ENCODE peak calls at places on chromosome 12, in four cellular contexts. L, Y, U and K are unnamed samples.

GRCh38 chr12:55822228-55822627 is 4.4 kb downstream of the ORMDL2 start:
- DNase-seq in U (no peak), Y (no peak), L (no peak), K (no peak)

GRCh38 chr12:85280138-85280983 is at the start of gene ALX1:
- DNase-seq in L (no peak), Y (no peak), U (peak), K (no peak)

GRCh38 chr12:101713059-101713682 is 15.7 kb downstream of the CHPT1 start:
- DNase-seq in U (no peak), L (no peak), Y (no peak), K (no peak)

GRCh38 chr12:34387711-34388635 is 365.7 kb downstream of the ALG10 start:
- DNase-seq in U (no peak), Y (no peak), L (no peak), K (no peak)

GRCh38 chr12:18101043-18101442 is 11.1 kb upstream of the RERGL start:
- DNase-seq in L (no peak), U (no peak), Y (no peak), K (no peak)

GRCh38 chr12:124660846-124661245 is 93.4 kb upstream of the NCOR2 start:
- DNase-seq in U (no peak), L (no peak), Y (no peak), K (no peak)

GRCh38 chr12:124391340-124392261 is 96.7 kb downstream of the RFLNA start:
- DNase-seq in Y (peak), U (peak), L (peak), K (peak)

GRCh38 chr12:3928538-3929220 is 55.5 kb upstream of the PARP11 start:
- DNase-seq in U (no peak), Y (no peak), L (no peak), K (no peak)

GRCh38 chr12:64696065-64696741 is 63.0 kb downstream of the GNS start:
- DNase-seq in Y (no peak), U (peak), L (no peak), K (no peak)

GRCh38 chr12:99059824-99060526 is 414.9 kb downstream of the APAF1 start:
- DNase-seq in L (no peak), U (no peak), Y (no peak), K (peak)

GRCh38 chr12:113700943-113701342 is 229.3 kb upstream of the LHX5 start:
- DNase-seq in Y (no peak), L (no peak), U (peak), K (peak)

GRCh38 chr12:10505620-10506019 is at the start of gene EIF2S3B:
- DNase-seq in L (no peak), U (no peak), Y (no peak), K (no peak)

GRCh38 chr12:64672925-64673409 is 62.7 kb downstream of the RASSF3 start:
- DNase-seq in U (peak), L (no peak), Y (peak), K (peak)

GRCh38 chr12:27190761-27191160 is 53.3 kb upstream of the STK38L start:
- DNase-seq in L (no peak), U (peak), Y (no peak), K (peak)

GRCh38 chr12:12985817-12986408 is 14.2 kb downstream of the HEBP1 start:
- DNase-seq in U (peak), L (no peak), Y (peak), K (no peak)

GRCh38 chr12:24754690-24755638 is 193.9 kb downstream of the BCAT1 start:
- DNase-seq in U (peak), L (no peak), Y (no peak), K (peak)

GRCh38 chr12:75558262-75558661 is 46.9 kb upstream of the KRR1 start:
- DNase-seq in L (no peak), U (no peak), Y (no peak), K (no peak)

GRCh38 chr12:58529897-58530296 is 390.4 kb downstream of the LRIG3 start:
- DNase-seq in L (no peak), U (peak), Y (no peak), K (peak)

GRCh38 chr12:3034067-3034750 is 43.0 kb upstream of the TSPAN9 start:
- DNase-seq in U (peak), L (no peak), Y (peak), K (peak)

GRCh38 chr12:79659961-79660431 is 30.8 kb downstream of the PAWR start:
- DNase-seq in L (no peak), Y (no peak), U (no peak), K (no peak)

GRCh38 chr12:112446008-112446725 is 27.4 kb downstream of the PTPN11 start:
- DNase-seq in L (no peak), U (no peak), Y (no peak), K (no peak)

GRCh38 chr12:94592080-94592479 is 58.3 kb downstream of the TMCC3 start:
- DNase-seq in L (no peak), U (no peak), Y (no peak), K (no peak)

GRCh38 chr12:19205120-19205519 is 75.6 kb downstream of the PLEKHA5 start:
- DNase-seq in Y (no peak), L (no peak), U (no peak), K (no peak)

GRCh38 chr12:11765817-11766794 is 116.6 kb downstream of the ETV6 start:
- DNase-seq in Y (no peak), U (peak), L (peak), K (peak)

GRCh38 chr12:75979181-75979580 is 52.4 kb downstream of the PHLDA1 start:
- DNase-seq in Y (no peak), L (no peak), U (peak), K (peak)

GRCh38 chr12:81759215-81759991 is at the start of gene PPFIA2:
- DNase-seq in U (peak), L (no peak), Y (no peak), K (peak)

GRCh38 chr12:1533602-1534304 is 60.6 kb downstream of the FBXL14 start:
- DNase-seq in Y (no peak), L (peak), U (peak), K (peak)

GRCh38 chr12:45762185-45763110 is 32.9 kb downstream of the ARID2 start:
- DNase-seq in Y (peak), L (no peak), U (peak), K (peak)

GRCh38 chr12:25877446-25877845 is 81.0 kb upstream of the RASSF8 start:
- DNase-seq in L (no peak), Y (no peak), U (no peak), K (no peak)

GRCh38 chr12:673849-674248 is 10.6 kb upstream of the NINJ2 start:
- DNase-seq in U (no peak), Y (no peak), L (no peak), K (no peak)

GRCh38 chr12:6124411-6125151 is at the start of gene VWF:
- DNase-seq in Y (no peak), U (no peak), L (no peak), K (no peak)

GRCh38 chr12:92408072-92408900 is 262.6 kb upstream of the BTG1 start:
- DNase-seq in L (no peak), Y (peak), U (no peak), K (no peak)

GRCh38 chr12:42565001-42565400 is 24.5 kb downstream of the PRICKLE1 start:
- DNase-seq in Y (no peak), U (no peak), L (no peak), K (no peak)

GRCh38 chr12:42568952-42569916 is 20.3 kb downstream of the PRICKLE1 start:
- DNase-seq in L (peak), Y (peak), U (peak), K (peak)

GRCh38 chr12:42564540-42564939 is 25.0 kb downstream of the PRICKLE1 start:
- DNase-seq in L (no peak), U (peak), Y (no peak), K (peak)

GRCh38 chr12:42570076-42570475 is 19.5 kb downstream of the PRICKLE1 start:
- DNase-seq in Y (no peak), L (no peak), U (no peak), K (no peak)

DNA sequence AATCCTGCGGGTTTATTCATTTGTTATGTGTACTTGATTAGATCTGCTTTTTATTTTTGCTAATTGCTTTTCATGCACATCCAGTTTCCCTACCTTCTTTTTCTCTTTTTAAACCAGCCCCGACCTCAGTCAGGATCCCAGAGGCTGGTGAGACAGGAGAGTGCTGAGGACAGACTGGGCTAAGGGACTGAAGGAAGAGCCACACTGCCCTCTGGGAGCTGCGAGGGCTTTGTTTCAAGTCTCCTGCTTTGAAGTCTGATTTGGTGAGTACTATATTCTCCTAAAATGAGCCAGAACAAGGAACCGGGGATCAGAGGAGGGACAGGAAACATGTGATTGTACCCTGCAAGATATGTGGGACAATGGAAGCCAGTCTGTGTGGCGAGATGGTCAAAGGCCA is 23.9 kb downstream of the PRICKLE1 start:
- DNase-seq in U (no peak), L (no peak), Y (no peak), K (no peak)
- TF ChIP-seq CTCF in U (peak), L (no peak), Y (no peak), K (no peak)

GRCh38 chr12:111034911-111035577 is 114.7 kb upstream of the MYL2 start:
- DNase-seq in Y (no peak), U (no peak), L (no peak), K (no peak)
- H3K9ac ChIP-seq in Y (no peak), U (no peak), L (no peak), K (no peak)

GRCh38 chr12:96901175-96901574 is 5.9 kb upstream of the NEDD1 start:
- DNase-seq in U (no peak), L (no peak), Y (no peak), K (no peak)

GRCh38 chr12:96906849-96907664 is at the start of gene NEDD1:
- DNase-seq in U (peak), Y (peak), L (no peak), K (peak)

GRCh38 chr12:96906498-96906848 is 584 bp upstream of the NEDD1 start:
- DNase-seq in Y (no peak), U (no peak), L (no peak), K (no peak)

GRCh38 chr12:96907681-96908163 is 665 bp downstream of the NEDD1 start:
- DNase-seq in U (peak), L (no peak), Y (no peak), K (peak)

GRCh38 chr12:96902076-96902475 is 5.0 kb upstream of the NEDD1 start:
- DNase-seq in L (no peak), Y (no peak), U (no peak), K (no peak)
- TF ChIP-seq CTCF in L (peak), Y (no peak), U (peak), K (no peak)

GRCh38 chr12:14239350-14239934 is 126.0 kb upstream of the ATF7IP start:
- DNase-seq in U (no peak), L (peak), Y (no peak), K (peak)

GRCh38 chr12:14240873-14241220 is 124.6 kb upstream of the ATF7IP start:
- DNase-seq in L (no peak), U (no peak), Y (no peak), K (no peak)

GRCh38 chr12:14238224-14238792 is 127.2 kb upstream of the ATF7IP start:
- DNase-seq in L (no peak), Y (no peak), U (peak), K (no peak)

GRCh38 chr12:14243941-14244340 is 121.5 kb upstream of the ATF7IP start:
- DNase-seq in Y (no peak), L (no peak), U (no peak), K (no peak)

DNA sequence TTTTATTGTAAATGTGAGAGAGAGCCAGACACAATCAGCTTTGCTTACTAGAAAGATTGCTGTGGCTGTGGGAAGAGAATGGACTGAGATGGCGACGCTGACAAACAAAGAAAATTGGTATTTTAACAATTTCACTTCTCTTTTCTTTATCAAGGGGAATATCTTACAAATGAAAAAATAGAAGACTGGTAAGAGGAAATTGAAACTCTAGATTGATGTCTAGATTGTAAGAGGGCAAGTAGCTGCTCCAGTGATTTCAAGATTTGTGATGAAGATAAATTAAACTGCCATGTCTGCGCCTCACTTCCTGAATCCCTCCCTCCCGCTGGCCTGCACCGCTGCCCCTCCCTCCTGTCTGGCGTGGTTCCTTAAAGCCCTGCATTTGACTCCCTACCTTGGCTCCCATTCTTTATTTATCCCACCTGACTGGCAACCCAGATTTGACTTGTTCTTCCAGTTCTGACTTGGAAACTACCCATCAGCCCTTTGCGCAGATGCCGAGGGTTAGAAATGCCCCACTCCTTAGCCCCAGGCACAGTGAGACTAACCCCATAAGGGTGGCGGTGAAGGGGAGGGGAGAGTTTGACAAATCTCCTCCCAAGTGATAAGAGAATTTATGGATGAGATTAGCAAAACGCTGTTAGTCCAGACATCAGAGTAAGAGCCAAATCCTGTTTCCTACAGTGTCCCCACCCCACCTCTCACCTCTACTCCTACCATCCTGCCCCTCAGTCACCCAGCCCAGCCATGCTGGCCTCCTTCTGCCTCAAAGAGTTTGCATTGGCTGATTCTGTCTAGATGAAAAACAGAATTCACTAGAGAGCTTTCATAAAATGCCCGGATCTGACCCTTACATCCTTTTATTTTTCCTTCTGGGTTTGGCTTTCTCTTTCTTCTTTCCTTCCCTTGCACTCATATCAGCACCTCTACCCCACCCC is 125.3 kb upstream of the ATF7IP start:
- DNase-seq in Y (no peak), L (peak), U (no peak), K (peak)
- H3K9ac ChIP-seq in Y (no peak), L (peak), U (no peak), K (no peak)

GRCh38 chr12:116863275-116863767 is 17.9 kb downstream of the HRK start:
- DNase-seq in L (no peak), U (peak), Y (peak), K (peak)
- TF ChIP-seq CTCF in L (peak), U (peak), Y (peak), K (peak)

GRCh38 chr12:32897276-32897615 is 669 bp upstream of the PKP2 start:
- DNase-seq in U (no peak), L (no peak), Y (no peak), K (no peak)
- H3K9ac ChIP-seq in U (no peak), L (no peak), Y (peak), K (peak)

DNA sequence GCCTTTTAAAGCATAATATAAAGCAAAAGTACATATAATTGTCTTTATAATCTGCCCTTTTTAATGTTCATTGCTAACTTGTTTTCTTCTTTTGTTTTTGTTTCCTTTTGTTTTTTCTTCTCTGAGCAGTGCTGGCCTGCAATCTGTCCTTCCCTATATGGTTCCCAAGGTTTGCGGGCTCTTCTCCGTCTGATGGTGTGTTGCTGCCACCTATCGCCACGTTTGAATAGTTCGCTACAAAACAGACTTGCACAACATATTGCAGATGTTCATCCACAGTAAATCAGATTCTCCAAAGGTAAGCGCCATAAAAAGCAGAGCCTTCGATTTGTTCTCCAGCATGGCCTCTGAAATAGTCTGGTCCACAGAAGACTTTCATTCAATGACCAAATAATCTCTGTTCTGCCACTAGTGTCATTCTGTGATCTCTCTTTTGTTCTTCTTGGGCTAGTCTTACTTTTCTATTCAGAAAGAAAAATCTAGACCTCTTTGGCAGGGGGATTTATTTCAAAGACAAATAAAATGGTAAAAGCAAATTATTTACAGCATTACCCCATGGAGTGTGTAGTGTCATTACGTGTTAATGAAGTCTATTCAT is 33.5 kb downstream of the C12orf50 start:
- DNase-seq in U (peak), L (no peak), Y (peak), K (peak)
- TF ChIP-seq CTCF in U (peak), L (peak), Y (peak), K (peak)

GRCh38 chr12:70840966-70841365 is 79.6 kb downstream of the PTPRR start:
- DNase-seq in U (no peak), Y (no peak), L (no peak), K (no peak)

GRCh38 chr12:70831538-70831937 is 89.0 kb downstream of the PTPRR start:
- DNase-seq in Y (peak), U (peak), L (no peak), K (peak)

GRCh38 chr12:70839544-70839943 is 81.0 kb downstream of the PTPRR start:
- DNase-seq in Y (no peak), L (no peak), U (no peak), K (no peak)

GRCh38 chr12:70837026-70837425 is 83.5 kb downstream of the PTPRR start:
- DNase-seq in Y (no peak), U (no peak), L (no peak), K (no peak)

DNA sequence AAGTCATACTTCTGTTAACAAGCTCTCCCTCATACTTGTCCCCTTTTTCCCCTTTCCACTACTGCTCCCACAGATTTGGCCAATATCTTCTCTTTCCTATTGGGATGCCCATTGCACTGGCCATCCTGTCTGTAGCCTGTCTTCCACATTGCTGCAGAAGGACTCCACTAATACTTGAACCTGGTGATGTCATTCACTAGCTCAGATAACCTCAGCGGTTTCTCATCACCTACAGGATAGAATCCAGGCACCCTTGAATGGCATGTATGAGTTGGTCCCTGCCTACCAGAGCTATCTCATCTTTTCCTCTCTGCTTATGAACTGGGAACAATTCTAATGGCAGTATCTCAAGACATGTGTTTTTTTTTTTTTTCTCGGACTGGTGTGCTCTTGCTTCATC is 84.6 kb downstream of the PTPRR start:
- DNase-seq in U (no peak), Y (no peak), L (no peak), K (no peak)
- H3K9ac ChIP-seq in U (no peak), Y (no peak), L (no peak), K (no peak)